ENCODE peak calls at places on chromosomes 12 and 14, in seven cellular contexts. E, U, H, O, M, N and G are unnamed samples.

GRCh38 chr12:109934026-109934425 is 34.0 kb downstream of the TCHP start:
- DNase-seq in E (no peak), M (peak; percentile 28), U (no peak), O (no peak), N (peak; percentile 36), H (no peak), G (no peak)

GRCh38 chr12:90572778-90573177 is 382.2 kb downstream of the CCER1 start:
- DNase-seq in H (no peak), U (no peak), O (no peak), M (no peak), E (no peak), N (no peak), G (no peak)

GRCh38 chr12:60094436-60094835 is 498.6 kb downstream of the SLC16A7 start:
- DNase-seq in H (no peak), U (no peak), E (no peak), O (no peak), M (no peak), N (no peak), G (no peak)

GRCh38 chr12:1797011-1797901 is 23.1 kb upstream of the LRTM2 start:
- DNase-seq in H (no peak), M (no peak), N (no peak), O (no peak), E (peak; percentile 42), U (peak; percentile 52), G (peak; percentile 72)

GRCh38 chr14:34711169-34711568 is 3.2 kb downstream of the CFL2 start:
- DNase-seq in H (peak; percentile 88), M (peak; percentile 89), E (no peak), O (peak; percentile 94), U (no peak), N (peak; percentile 48), G (no peak)

GRCh38 chr14:43894534-43894933 is 612.5 kb downstream of the FSCB start:
- DNase-seq in O (no peak), U (no peak), H (peak; percentile 5), E (peak; percentile 25), N (peak; percentile 17), M (no peak), G (no peak)

GRCh38 chr12:50734409-50735263 is 29.3 kb upstream of the ATF1 start:
- DNase-seq in N (peak; percentile 52), H (peak; percentile 56), U (no peak), O (peak; percentile 45), E (peak; percentile 46), M (peak; percentile 68), G (no peak)

GRCh38 chr12:30905483-30906009 is 21.0 kb upstream of the TSPAN11 start:
- DNase-seq in U (no peak), E (no peak), N (no peak), H (no peak), O (no peak), M (no peak), G (no peak)